ENCODE peak calls at places on chromosomes 7 and 10, in seven cellular contexts. F is body of pancreas; C is activated T-helper 1 cell treated with anti-CD3 and anti-CD28 coated beads, Interleukin-12 subunit alpha, Interleukin-12 subunit beta, Interleukin-2, Interleukin-4 antibody, amounts not matched to agents 30 ng/mL and 10 ng/mL and 1 ng/mL, durations not matched to agents 14 hours and 24 hours and 36 hours; D is HuH-7.5; V is LoVo; N is stimulated activated CD8-positive, alpha-beta memory T cell treated with anti-CD3 and anti-CD28 coated beads, Interleukin-4, amount 100 ng/mL, for 4 hours; L is mesothelial cell of epicardium. E is an unnamed sample.

GRCh38 chr10:110903280-110904278 is 15.4 kb downstream of the BBIP1 start:
- DNase-seq in F (no peak), C (no peak), D (no peak), V (no peak), N (no peak), L (no peak), E (no peak)

GRCh38 chr7:47411281-47411869 is 170.5 kb downstream of the TNS3 start:
- DNase-seq in F (no peak), C (no peak), D (no peak), V (no peak), N (no peak), L (no peak), E (no peak)

GRCh38 chr7:156019308-156019707 is 207.0 kb upstream of the SHH start:
- DNase-seq in F (no peak), C (no peak), D (no peak), V (no peak), N (no peak), L (no peak), E (no peak)

GRCh38 chr10:13830385-13830784 is 243.6 kb downstream of the PRPF18 start:
- DNase-seq in F (no peak), C (no peak), D (no peak), V (no peak), N (no peak), L (no peak), E (no peak)

GRCh38 chr10:6838118-6838517 is 258.0 kb upstream of the PRKCQ start:
- DNase-seq in F (no peak), C (no peak), D (no peak), V (no peak), N (no peak), L (no peak), E (peak)

GRCh38 chr7:47873767-47874166 is 74.5 kb downstream of the PKD1L1 start:
- DNase-seq in F (no peak), C (no peak), D (no peak), V (peak), N (no peak), L (no peak), E (peak)

GRCh38 chr7:17557305-17557704 is 258.9 kb downstream of the AHR start:
- DNase-seq in F (no peak), C (no peak), D (no peak), V (no peak), N (no peak), L (no peak), E (peak)

GRCh38 chr10:1369197-1369596 is 313.0 kb downstream of the WDR37 start:
- DNase-seq in F (no peak), C (no peak), D (no peak), V (no peak), N (no peak), L (no peak), E (no peak)

GRCh38 chr10:70355234-70356021 is 27.0 kb downstream of the LRRC20 start:
- DNase-seq in F (no peak), C (peak), D (no peak), V (no peak), N (no peak), L (no peak), E (no peak)

GRCh38 chr7:16651391-16652254 is 5.6 kb downstream of the BZW2 start:
- DNase-seq in F (no peak), C (no peak), D (no peak), V (no peak), N (no peak), L (no peak), E (no peak)

GRCh38 chr7:30723776-30724175 is 28.2 kb upstream of the INMT start:
- DNase-seq in F (no peak), C (no peak), D (no peak), V (no peak), N (no peak), L (no peak), E (no peak)

GRCh38 chr7:127018889-127019288 is 233.9 kb downstream of the GRM8 start:
- DNase-seq in F (no peak), C (no peak), D (no peak), V (no peak), N (no peak), L (no peak), E (no peak)

GRCh38 chr10:13661261-13661660 is 74.5 kb downstream of the PRPF18 start:
- DNase-seq in F (no peak), C (no peak), D (no peak), V (no peak), N (no peak), L (no peak), E (no peak)

GRCh38 chr7:83072576-83073517 is 89.8 kb downstream of the PCLO start:
- DNase-seq in F (no peak), C (no peak), D (peak), V (no peak), N (no peak), L (no peak), E (peak)

GRCh38 chr7:74033372-74034311 is 5.7 kb downstream of the ELN start:
- DNase-seq in F (peak), C (no peak), D (no peak), V (no peak), N (no peak), L (no peak), E (no peak)

GRCh38 chr7:158612546-158612945 is 24.9 kb upstream of the PTPRN2 start:
- DNase-seq in F (no peak), C (no peak), D (no peak), V (no peak), N (no peak), L (no peak), E (no peak)

GRCh38 chr10:48285710-48286109 is 11.2 kb upstream of the FRMPD2 start:
- DNase-seq in F (no peak), C (no peak), D (no peak), V (no peak), N (no peak), L (no peak), E (no peak)

GRCh38 chr7:41809081-41809480 is 106.2 kb upstream of the INHBA start:
- DNase-seq in F (no peak), C (no peak), D (no peak), V (no peak), N (no peak), L (no peak), E (no peak)

GRCh38 chr10:15280974-15281373 is 90.1 kb downstream of the FAM171A1 start:
- DNase-seq in F (no peak), C (no peak), D (no peak), V (no peak), N (no peak), L (no peak), E (no peak)

GRCh38 chr10:17229967-17230682 is 2.1 kb downstream of the VIM start:
- DNase-seq in F (peak), C (peak), D (peak), V (peak), N (peak), L (peak), E (peak)

GRCh38 chr7:43792471-43792870 is 34.0 kb downstream of the BLVRA start:
- DNase-seq in F (no peak), C (no peak), D (no peak), V (no peak), N (no peak), L (no peak), E (no peak)

GRCh38 chr7:29255839-29256782 is 61.5 kb downstream of the CHN2 start:
- DNase-seq in F (no peak), C (no peak), D (no peak), V (peak), N (no peak), L (no peak), E (peak)

GRCh38 chr10:88553116-88553752 is 29.9 kb downstream of the RNLS start:
- DNase-seq in F (peak), C (peak), D (no peak), V (peak), N (no peak), L (no peak), E (peak)

E was measured in bronchial epithelial cell.